ENCODE peak calls at places on chromosomes 7 and 10, in nine cellular contexts. R is testis, A is suprapubic skin, X is upper lobe of left lung, P is fibroblast of lung, C is IMR-90, G is uterus, L is GM20000, V is HFFc6. H is an unnamed sample.

GRCh38 chr7:41832936-41833335 is 130.0 kb upstream of the INHBA start:
- DNase-seq in R (no peak), A (no peak), X (no peak), P (no peak), C (no peak), G (no peak), L (no peak), V (no peak), H (no peak)

GRCh38 chr7:45593121-45593541 is 19.0 kb downstream of the ADCY1 start:
- DNase-seq in R (no peak), A (peak), X (peak), P (no peak), C (no peak), G (no peak), L (no peak), V (no peak), H (peak)

GRCh38 chr7:87369216-87369615 is 23.8 kb downstream of the CROT start:
- DNase-seq in R (no peak), A (no peak), X (no peak), P (no peak), C (no peak), G (no peak), L (no peak), V (no peak), H (no peak)

GRCh38 chr7:3510101-3511020 is 209.3 kb downstream of the SDK1 start:
- DNase-seq in R (no peak), A (no peak), X (no peak), P (no peak), C (peak), G (no peak), L (no peak), V (no peak), H (no peak)

GRCh38 chr10:55410415-55410885 is 609.4 kb upstream of the PCDH15 start:
- DNase-seq in R (peak), A (no peak), X (peak), P (peak), C (no peak), G (peak), L (no peak), V (no peak), H (no peak)

GRCh38 chr7:46791180-46791579 is 790.7 kb downstream of the TNS3 start:
- DNase-seq in R (no peak), A (no peak), X (no peak), P (no peak), C (no peak), G (no peak), L (no peak), V (no peak), H (no peak)

GRCh38 chr10:32445036-32445435 is 904 bp upstream of the CCDC7 start:
- DNase-seq in R (no peak), A (no peak), X (no peak), P (peak), C (no peak), G (no peak), L (no peak), V (no peak), H (no peak)

GRCh38 chr7:80018941-80019808 is 115.5 kb upstream of the GNAI1 start:
- DNase-seq in R (peak), A (no peak), X (peak), P (peak), C (peak), G (no peak), L (peak), V (peak), H (no peak)

GRCh38 chr7:4820405-4820967 is 41.3 kb downstream of the PAPOLB start:
- DNase-seq in R (no peak), A (no peak), X (no peak), P (no peak), C (no peak), G (no peak), L (no peak), V (no peak), H (no peak)

GRCh38 chr7:131293018-131293417 is 34.7 kb upstream of the MKLN1 start:
- DNase-seq in R (no peak), A (no peak), X (no peak), P (peak), C (peak), G (no peak), L (no peak), V (peak), H (no peak)

GRCh38 chr7:37069336-37069735 is 345.0 kb upstream of the AOAH start:
- DNase-seq in R (no peak), A (no peak), X (no peak), P (no peak), C (no peak), G (no peak), L (no peak), V (no peak), H (no peak)

GRCh38 chr10:91349381-91349780 is 60.8 kb upstream of the HECTD2 start:
- DNase-seq in R (no peak), A (no peak), X (peak), P (peak), C (peak), G (no peak), L (no peak), V (peak), H (no peak)

GRCh38 chr10:5434017-5434753 is 21.8 kb downstream of the NET1 start:
- DNase-seq in R (no peak), A (no peak), X (no peak), P (peak), C (peak), G (no peak), L (no peak), V (peak), H (no peak)

GRCh38 chr10:130914377-130914776 is 397.1 kb downstream of the TCERG1L start:
- DNase-seq in R (no peak), A (no peak), X (no peak), P (no peak), C (no peak), G (no peak), L (no peak), V (no peak), H (peak)

GRCh38 chr7:18202315-18203045 is 174.8 kb upstream of the PRPS1L1 start:
- DNase-seq in R (no peak), A (no peak), X (no peak), P (no peak), C (no peak), G (no peak), L (no peak), V (no peak), H (no peak)

GRCh38 chr10:35711615-35712411 is 69.7 kb upstream of the FZD8 start:
- DNase-seq in R (no peak), A (no peak), X (no peak), P (no peak), C (no peak), G (no peak), L (no peak), V (no peak), H (no peak)

GRCh38 chr7:51269321-51269720 is 47.3 kb downstream of the COBL start:
- DNase-seq in R (no peak), A (no peak), X (no peak), P (no peak), C (no peak), G (no peak), L (no peak), V (no peak), H (no peak)

GRCh38 chr7:24800667-24801066 is 43.4 kb upstream of the GSDME start:
- DNase-seq in R (no peak), A (no peak), X (no peak), P (no peak), C (no peak), G (no peak), L (no peak), V (no peak), H (no peak)

GRCh38 chr10:3162533-3162932 is 10.0 kb downstream of the PITRM1 start:
- DNase-seq in R (no peak), A (no peak), X (no peak), P (no peak), C (no peak), G (no peak), L (no peak), V (no peak), H (peak)

DNA sequence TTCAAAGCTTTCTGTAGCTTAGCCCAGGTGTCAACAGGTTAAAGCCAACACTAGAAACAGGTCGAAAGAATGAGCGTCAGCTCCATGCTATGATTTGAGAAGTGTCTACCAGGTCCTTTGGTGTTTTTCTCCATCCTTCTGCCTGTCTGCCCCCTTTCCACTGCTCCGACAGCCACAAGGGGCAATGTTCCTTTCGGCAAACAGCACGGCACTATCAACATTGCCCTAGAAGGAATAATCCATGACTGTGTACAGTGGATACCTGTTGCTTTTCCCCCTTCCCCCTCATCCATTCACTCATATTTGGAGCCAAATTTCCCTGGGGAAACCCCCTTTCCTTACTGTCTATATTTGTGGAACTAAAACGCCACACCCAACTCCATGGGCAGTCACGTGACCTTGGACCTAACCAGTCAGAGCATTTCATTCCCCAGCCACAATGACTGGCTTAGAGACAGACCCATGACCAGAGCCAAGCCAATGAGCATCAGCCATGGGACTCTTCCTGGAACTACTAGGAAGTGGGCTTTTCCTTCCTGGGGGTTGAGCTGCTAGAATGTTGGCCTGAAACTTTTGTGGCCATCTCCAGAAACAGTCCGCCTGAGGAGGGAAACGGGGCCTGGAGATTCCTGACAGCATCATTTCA is 51.5 kb downstream of the AFAP1L2 start:
- DNase-seq in R (no peak), A (no peak), X (no peak), P (no peak), C (no peak), G (no peak), L (no peak), V (no peak), H (no peak)
- TF ChIP-seq CTCF in R (no peak), A (no peak), X (no peak), P (no peak), C (no peak), G (no peak), L (no peak), V (no peak), H (no peak)

GRCh38 chr7:31058688-31059087 is 6.6 kb downstream of the ADCYAP1R1 start:
- DNase-seq in R (no peak), A (no peak), X (no peak), P (no peak), C (no peak), G (no peak), L (no peak), V (no peak), H (no peak)

GRCh38 chr7:31054608-31055273 is 2.6 kb downstream of the ADCYAP1R1 start:
- DNase-seq in R (no peak), A (no peak), X (no peak), P (no peak), C (no peak), G (no peak), L (no peak), V (no peak), H (no peak)

GRCh38 chr7:31058122-31058521 is 6.0 kb downstream of the ADCYAP1R1 start:
- DNase-seq in R (no peak), A (no peak), X (no peak), P (no peak), C (peak), G (no peak), L (no peak), V (peak), H (no peak)

GRCh38 chr7:31055501-31055900 is 3.4 kb downstream of the ADCYAP1R1 start:
- DNase-seq in R (no peak), A (no peak), X (no peak), P (no peak), C (no peak), G (no peak), L (no peak), V (no peak), H (no peak)

GRCh38 chr7:31056775-31057346 is 4.8 kb downstream of the ADCYAP1R1 start:
- DNase-seq in R (no peak), A (no peak), X (no peak), P (no peak), C (no peak), G (no peak), L (no peak), V (no peak), H (no peak)
- TF ChIP-seq CTCF in R (no peak), A (no peak), X (no peak), P (no peak), C (no peak), G (no peak), L (no peak), V (no peak), H (no peak)

GRCh38 chr10:16518822-16519221 is 2.9 kb downstream of the C1QL3 start:
- DNase-seq in R (no peak), A (no peak), X (no peak), P (peak), C (no peak), G (no peak), L (no peak), V (no peak), H (no peak)
- TF ChIP-seq CTCF in R (peak), A (no peak), X (no peak), P (peak), C (peak), G (no peak), L (no peak), V (peak), H (peak)

DNA sequence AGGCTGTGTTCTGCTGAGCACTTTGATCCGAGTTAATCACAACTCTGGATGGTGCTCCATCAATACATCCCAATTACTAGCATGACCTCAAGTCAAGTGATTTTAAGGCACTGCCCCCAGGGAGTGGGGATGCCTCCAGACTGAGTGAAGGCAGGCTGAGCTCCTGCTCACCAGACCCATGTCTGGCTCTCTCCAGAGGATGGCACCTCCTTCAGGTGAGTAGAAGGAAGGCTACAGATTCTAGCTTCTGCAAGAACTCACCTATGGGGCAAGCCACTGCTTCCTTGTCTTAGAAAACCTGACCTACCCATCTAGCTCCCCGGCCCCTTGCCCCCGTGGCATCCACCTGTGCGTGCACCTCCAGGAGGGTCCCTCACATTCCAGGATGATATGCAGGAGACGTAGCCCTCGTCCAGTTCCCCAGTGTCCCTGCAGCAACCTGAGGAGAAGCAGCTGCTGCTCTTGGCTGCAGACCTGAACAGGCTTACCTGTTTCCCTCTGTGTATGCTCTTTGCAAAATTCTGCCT is 390.3 kb downstream of the GRID1 start:
- DNase-seq in R (no peak), A (no peak), X (no peak), P (no peak), C (no peak), G (no peak), L (no peak), V (no peak), H (peak)
- TF ChIP-seq CTCF in R (no peak), A (no peak), X (no peak), P (no peak), C (no peak), G (no peak), L (no peak), V (no peak), H (no peak)

GRCh38 chr7:146090023-146090645 is 26.5 kb upstream of the CNTNAP2 start:
- DNase-seq in R (no peak), A (no peak), X (no peak), P (peak), C (no peak), G (no peak), L (peak), V (no peak), H (no peak)
- TF ChIP-seq CTCF in R (peak), A (no peak), X (no peak), P (no peak), C (peak), G (no peak), L (peak), V (peak), H (peak)

DNA sequence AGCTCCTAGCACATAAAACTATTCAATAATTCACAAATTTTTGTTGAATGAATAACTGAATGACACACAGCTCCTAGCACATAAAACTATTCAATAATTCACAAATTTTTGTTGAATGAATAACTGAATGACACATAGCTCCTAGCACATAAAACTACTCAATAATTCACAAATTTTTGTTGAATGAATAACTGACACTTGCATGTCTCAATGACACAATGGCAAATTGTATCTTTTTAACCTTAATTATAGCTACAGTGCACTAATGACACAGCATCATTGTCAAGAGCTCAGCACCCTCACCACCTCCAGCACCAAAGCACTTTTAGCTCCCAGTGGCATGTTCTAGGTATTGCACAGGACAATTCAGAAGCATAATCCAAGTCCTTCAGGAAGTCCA is 131.6 kb downstream of the PDE1C start:
- DNase-seq in R (no peak), A (no peak), X (no peak), P (no peak), C (peak), G (no peak), L (no peak), V (no peak), H (no peak)
- TF ChIP-seq CTCF in R (no peak), A (no peak), X (no peak), P (peak), C (peak), G (no peak), L (no peak), V (peak), H (peak)

GRCh38 chr10:104650072-104650471 is 9.0 kb downstream of the SORCS3 start:
- DNase-seq in R (no peak), A (no peak), X (no peak), P (no peak), C (no peak), G (no peak), L (no peak), V (no peak), H (no peak)
- TF ChIP-seq CTCF in R (peak), A (no peak), X (no peak), P (no peak), C (no peak), G (no peak), L (no peak), V (peak), H (no peak)

GRCh38 chr7:66668112-66668511 is 39.4 kb downstream of the KCTD7 start:
- DNase-seq in R (no peak), A (no peak), X (no peak), P (no peak), C (no peak), G (no peak), L (no peak), V (no peak), H (no peak)

GRCh38 chr7:66667023-66667728 is 38.5 kb downstream of the KCTD7 start:
- DNase-seq in R (no peak), A (no peak), X (no peak), P (no peak), C (no peak), G (no peak), L (no peak), V (no peak), H (no peak)

GRCh38 chr7:66668677-66669076 is 40.0 kb downstream of the KCTD7 start:
- DNase-seq in R (no peak), A (no peak), X (no peak), P (no peak), C (no peak), G (no peak), L (no peak), V (no peak), H (no peak)

GRCh38 chr7:66664590-66665293 is 36.1 kb downstream of the KCTD7 start:
- DNase-seq in R (no peak), A (no peak), X (no peak), P (no peak), C (no peak), G (no peak), L (no peak), V (no peak), H (no peak)

GRCh38 chr7:66666313-66666952 is 37.8 kb downstream of the KCTD7 start:
- DNase-seq in R (no peak), A (no peak), X (no peak), P (no peak), C (no peak), G (no peak), L (no peak), V (no peak), H (no peak)
- TF ChIP-seq CTCF in R (no peak), A (no peak), X (no peak), P (no peak), C (no peak), G (no peak), L (no peak), V (no peak), H (no peak)

H was measured in osteocyte.